ENCODE peak calls at places on chromosomes 13 and 19, in four cellular contexts. One of them, this sample, is unnamed.

GRCh38 chr13:99198630-99199029 is 2.0 kb upstream of the UBAC2 start:
- DNase-seq in suprapubic skin: no peak
- DNase-seq in HepG2: no peak
- DNase-seq in A549: no peak
- DNase-seq in this sample: no peak

GRCh38 chr19:30204721-30205120 is 167.5 kb upstream of the ZNF536 start:
- DNase-seq in suprapubic skin: no peak
- DNase-seq in HepG2: no peak
- DNase-seq in A549: no peak
- DNase-seq in this sample: no peak

GRCh38 chr13:113970810-113971470 is 2.9 kb downstream of the C13orf46 start:
- DNase-seq in suprapubic skin: no peak
- DNase-seq in A549: no peak
- DNase-seq in HepG2: no peak
- DNase-seq in this sample: peak

GRCh38 chr19:782195-783043 is 14.8 kb upstream of the PTBP1 start:
- DNase-seq in HepG2: peak
- DNase-seq in suprapubic skin: no peak
- DNase-seq in A549: peak
- DNase-seq in this sample: no peak

GRCh38 chr19:5109560-5109959 is 140.6 kb downstream of the KDM4B start:
- DNase-seq in A549: no peak
- DNase-seq in HepG2: no peak
- DNase-seq in suprapubic skin: no peak
- DNase-seq in this sample: no peak

GRCh38 chr19:5592531-5592930 is 24.8 kb upstream of the TINCR start:
- DNase-seq in HepG2: no peak
- DNase-seq in A549: no peak
- DNase-seq in suprapubic skin: no peak
- DNase-seq in this sample: no peak

GRCh38 chr13:52738719-52739467 is 727 bp downstream of the CNMD start:
- DNase-seq in HepG2: no peak
- DNase-seq in A549: no peak
- DNase-seq in suprapubic skin: no peak
- DNase-seq in this sample: no peak

GRCh38 chr19:42250666-42251531 is 4.0 kb downstream of the ERF start:
- DNase-seq in HepG2: no peak
- DNase-seq in suprapubic skin: no peak
- DNase-seq in A549: no peak
- DNase-seq in this sample: no peak

GRCh38 chr13:69660155-69660554 is 447.5 kb upstream of the ATXN8OS start:
- DNase-seq in HepG2: no peak
- DNase-seq in A549: no peak
- DNase-seq in suprapubic skin: no peak
- DNase-seq in this sample: no peak

GRCh38 chr19:49473868-49474544 is at the start of gene FLT3LG:
- DNase-seq in HepG2: peak
- DNase-seq in suprapubic skin: peak
- DNase-seq in A549: peak
- DNase-seq in this sample: peak

GRCh38 chr13:26529441-26529840 is 28.0 kb upstream of the WASF3 start:
- DNase-seq in A549: no peak
- DNase-seq in suprapubic skin: no peak
- DNase-seq in HepG2: peak
- DNase-seq in this sample: peak

GRCh38 chr19:3945838-3946237 is 13.0 kb downstream of the NMRK2 start:
- DNase-seq in A549: no peak
- DNase-seq in suprapubic skin: no peak
- DNase-seq in HepG2: no peak
- DNase-seq in this sample: no peak

GRCh38 chr13:113839536-113840204 is 24.2 kb downstream of the GAS6 start:
- DNase-seq in HepG2: no peak
- DNase-seq in suprapubic skin: no peak
- DNase-seq in A549: no peak
- DNase-seq in this sample: peak

GRCh38 chr19:601310-601709 is 11.6 kb downstream of the HCN2 start:
- DNase-seq in HepG2: no peak
- DNase-seq in suprapubic skin: no peak
- DNase-seq in A549: no peak
- DNase-seq in this sample: no peak

GRCh38 chr19:7888145-7888825 is at the start of gene LRRC8E:
- DNase-seq in A549: peak
- DNase-seq in suprapubic skin: no peak
- DNase-seq in HepG2: peak
- DNase-seq in this sample: peak

GRCh38 chr13:114105351-114106225 is 26.8 kb downstream of the RASA3 start:
- DNase-seq in HepG2: no peak
- DNase-seq in suprapubic skin: no peak
- DNase-seq in A549: no peak
- DNase-seq in this sample: peak

GRCh38 chr19:48064509-48064908 is 20.6 kb upstream of the CABP5 start:
- DNase-seq in suprapubic skin: no peak
- DNase-seq in HepG2: no peak
- DNase-seq in A549: no peak
- DNase-seq in this sample: no peak

GRCh38 chr13:37918116-37919100 is 48.8 kb upstream of the TRPC4 start:
- DNase-seq in HepG2: no peak
- DNase-seq in A549: no peak
- DNase-seq in suprapubic skin: no peak
- DNase-seq in this sample: no peak

GRCh38 chr19:46704379-46705076 is 12.4 kb downstream of the PRKD2 start:
- DNase-seq in A549: peak
- DNase-seq in HepG2: peak
- DNase-seq in suprapubic skin: no peak
- DNase-seq in this sample: peak

GRCh38 chr13:107025991-107026390 is 458.1 kb upstream of the ARGLU1 start:
- DNase-seq in HepG2: no peak
- DNase-seq in suprapubic skin: no peak
- DNase-seq in A549: no peak
- DNase-seq in this sample: no peak

GRCh38 chr19:16070366-16070990 is 5.8 kb upstream of the TPM4 start:
- DNase-seq in suprapubic skin: peak
- DNase-seq in HepG2: peak
- DNase-seq in A549: peak
- DNase-seq in this sample: peak

GRCh38 chr13:71374471-71375041 is 492.4 kb downstream of the DACH1 start:
- DNase-seq in suprapubic skin: no peak
- DNase-seq in A549: no peak
- DNase-seq in HepG2: no peak
- DNase-seq in this sample: no peak

DNA sequence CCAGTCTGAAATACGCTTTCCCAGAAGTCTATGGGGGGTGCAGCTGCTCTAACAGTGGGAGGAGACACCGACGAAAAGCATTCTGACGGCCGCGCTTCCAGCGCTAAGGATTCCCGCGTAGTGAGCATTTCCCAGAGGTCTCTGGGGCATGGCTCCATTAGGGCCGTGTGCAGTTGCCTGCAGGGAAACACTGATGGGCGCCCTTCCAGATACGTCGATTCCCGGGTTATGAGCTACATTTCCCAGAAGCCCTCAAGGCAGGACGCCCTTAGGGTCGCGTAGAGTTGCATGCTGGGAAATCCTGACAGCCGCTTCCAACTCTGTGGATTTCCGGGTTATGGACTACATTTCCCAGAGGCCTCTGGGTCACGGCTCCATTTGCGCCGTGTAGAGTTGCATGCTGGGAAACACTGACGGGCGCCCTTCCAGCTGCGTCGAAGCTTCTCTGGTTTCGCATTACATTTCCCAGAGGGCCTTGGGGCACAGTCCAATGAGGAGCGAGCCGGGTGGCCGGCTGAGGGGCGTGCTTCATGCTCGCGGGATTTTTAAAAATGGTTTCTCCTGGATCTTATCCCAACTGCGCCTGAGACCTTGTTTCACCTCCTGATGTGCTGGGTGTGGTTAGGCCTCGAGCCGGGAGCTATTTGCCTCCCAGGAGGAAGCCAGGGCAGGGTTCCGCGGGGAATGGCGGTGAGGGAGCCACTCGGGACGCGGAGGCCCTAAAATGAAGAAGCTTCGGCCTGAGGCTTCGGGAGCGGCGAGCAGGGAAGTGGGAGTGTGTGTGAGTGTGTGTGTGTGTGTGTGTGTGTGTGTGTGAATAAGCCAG is 17.2 kb upstream of the ZNF331 start:
- DNase-seq in HepG2: peak
- DNase-seq in A549: peak
- DNase-seq in suprapubic skin: peak
- DNase-seq in this sample: peak
- TF ChIP-seq EP300 in HepG2: no peak
- TF ChIP-seq EP300 in A549: no peak
- TF ChIP-seq EP300 in suprapubic skin: peak
- TF ChIP-seq EP300 in this sample: peak

GRCh38 chr19:53503126-53503525 is 34.8 kb upstream of the ZNF331 start:
- DNase-seq in HepG2: no peak
- DNase-seq in suprapubic skin: no peak
- DNase-seq in A549: no peak
- DNase-seq in this sample: no peak

GRCh38 chr19:53506728-53507127 is 31.2 kb upstream of the ZNF331 start:
- DNase-seq in A549: no peak
- DNase-seq in suprapubic skin: no peak
- DNase-seq in HepG2: no peak
- DNase-seq in this sample: no peak

GRCh38 chr19:53507523-53508442 is 30.2 kb upstream of the ZNF331 start:
- DNase-seq in A549: no peak
- DNase-seq in suprapubic skin: no peak
- DNase-seq in HepG2: peak
- DNase-seq in this sample: no peak

GRCh38 chr19:53509443-53509842 is 28.5 kb upstream of the ZNF331 start:
- DNase-seq in HepG2: no peak
- DNase-seq in A549: no peak
- DNase-seq in suprapubic skin: no peak
- DNase-seq in this sample: no peak

GRCh38 chr19:53504903-53505302 is 33.0 kb upstream of the ZNF331 start:
- DNase-seq in suprapubic skin: no peak
- DNase-seq in HepG2: peak
- DNase-seq in A549: no peak
- DNase-seq in this sample: no peak
- TF ChIP-seq EP300 in suprapubic skin: no peak
- TF ChIP-seq EP300 in HepG2: no peak
- TF ChIP-seq EP300 in A549: no peak
- TF ChIP-seq EP300 in this sample: peak

GRCh38 chr13:50123515-50123861 is 108.2 kb downstream of the KCNRG start:
- DNase-seq in HepG2: no peak
- DNase-seq in suprapubic skin: no peak
- DNase-seq in A549: no peak
- DNase-seq in this sample: no peak

GRCh38 chr13:50124536-50125305 is 109.5 kb downstream of the KCNRG start:
- DNase-seq in A549: peak
- DNase-seq in HepG2: peak
- DNase-seq in suprapubic skin: peak
- DNase-seq in this sample: peak

GRCh38 chr13:50125306-50125555 is 110.0 kb downstream of the KCNRG start:
- DNase-seq in suprapubic skin: no peak
- DNase-seq in A549: peak
- DNase-seq in HepG2: no peak
- DNase-seq in this sample: no peak

GRCh38 chr13:50123002-50123401 is 107.8 kb downstream of the KCNRG start:
- DNase-seq in HepG2: peak
- DNase-seq in A549: no peak
- DNase-seq in suprapubic skin: no peak
- DNase-seq in this sample: no peak

DNA sequence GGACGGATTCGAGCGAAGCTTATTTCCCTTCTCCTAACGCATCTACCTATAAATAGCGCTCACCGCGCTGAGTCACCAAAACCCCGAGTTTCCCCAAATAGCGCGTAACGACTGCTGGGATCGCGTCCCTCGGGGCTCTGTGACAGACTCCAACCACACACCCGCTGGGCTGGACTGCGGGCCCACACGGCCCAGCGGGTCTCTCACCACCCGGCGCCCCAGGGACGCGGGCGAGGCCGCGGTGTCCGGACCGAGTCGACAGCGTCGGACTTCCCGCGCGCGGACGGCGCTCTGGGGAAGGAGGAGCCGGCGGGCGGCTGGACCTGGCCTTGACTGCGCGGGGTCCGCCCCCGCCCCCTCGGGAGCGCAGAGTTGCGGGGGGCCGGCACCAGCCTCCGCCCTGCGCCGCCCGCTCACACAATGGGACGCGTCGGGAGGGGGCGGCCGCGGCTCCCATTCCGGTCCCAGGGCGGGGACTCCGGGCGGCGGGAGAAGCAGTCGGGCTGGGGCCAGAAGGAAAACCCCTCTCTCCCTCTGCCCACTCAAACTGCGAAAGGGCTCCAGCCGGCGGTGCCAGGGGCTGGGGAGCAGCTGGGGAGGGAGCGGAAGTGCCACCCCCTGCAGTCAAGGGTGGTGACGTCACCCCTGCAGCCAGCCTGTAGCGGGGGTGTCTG is 108.8 kb downstream of the KCNRG start:
- DNase-seq in HepG2: peak
- DNase-seq in suprapubic skin: peak
- DNase-seq in A549: peak
- DNase-seq in this sample: peak
- TF ChIP-seq EP300 in HepG2: no peak
- TF ChIP-seq EP300 in suprapubic skin: no peak
- TF ChIP-seq EP300 in A549: no peak
- TF ChIP-seq EP300 in this sample: no peak

GRCh38 chr19:38588041-38588440 is 29.7 kb downstream of the MAP4K1 start:
- DNase-seq in HepG2: no peak
- DNase-seq in suprapubic skin: no peak
- DNase-seq in A549: no peak
- DNase-seq in this sample: no peak

GRCh38 chr19:38587562-38587961 is 30.2 kb downstream of the MAP4K1 start:
- DNase-seq in HepG2: no peak
- DNase-seq in A549: no peak
- DNase-seq in suprapubic skin: no peak
- DNase-seq in this sample: no peak

GRCh38 chr19:38580080-38580479 is 37.7 kb downstream of the MAP4K1 start:
- DNase-seq in suprapubic skin: no peak
- DNase-seq in A549: no peak
- DNase-seq in HepG2: no peak
- DNase-seq in this sample: no peak

GRCh38 chr19:38583985-38584305 is 33.8 kb downstream of the MAP4K1 start:
- DNase-seq in suprapubic skin: no peak
- DNase-seq in A549: no peak
- DNase-seq in HepG2: no peak
- DNase-seq in this sample: no peak

DNA sequence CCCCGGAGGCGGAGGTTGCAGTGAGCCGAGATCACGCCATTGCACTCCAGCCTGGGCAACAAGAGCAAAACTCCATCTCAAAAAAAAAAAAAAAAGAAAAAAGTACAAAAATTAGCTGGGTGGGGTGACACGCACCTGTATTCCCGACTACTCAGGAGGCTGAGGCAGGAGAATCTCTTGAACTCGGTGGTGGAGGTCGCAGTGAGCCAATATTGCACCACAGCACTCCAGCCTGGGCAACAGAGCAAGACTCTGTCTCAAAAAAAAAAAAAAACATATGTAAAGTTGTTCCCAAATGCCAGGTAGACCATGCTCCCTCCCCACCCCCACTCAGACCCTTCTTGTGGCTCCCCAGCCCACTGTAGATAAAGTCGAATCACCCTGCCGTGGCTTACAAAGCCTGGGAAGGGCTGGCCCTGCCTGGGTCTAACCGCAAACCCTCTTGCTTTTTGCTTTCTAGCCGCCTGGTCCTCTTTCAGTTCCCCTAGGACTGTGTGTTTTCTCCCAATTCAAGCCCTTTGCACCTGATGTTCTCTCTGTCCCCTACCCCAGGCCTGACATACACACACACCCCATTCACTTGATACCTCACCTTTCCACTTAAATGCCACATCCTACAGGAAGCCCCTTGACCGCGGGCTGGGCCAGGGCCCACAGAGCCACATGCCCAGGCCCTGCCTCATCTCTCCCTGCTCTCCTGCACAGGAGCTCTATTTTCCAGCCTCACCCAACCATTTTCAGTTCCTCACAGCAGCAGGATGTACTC is 34.4 kb downstream of the MAP4K1 start:
- DNase-seq in suprapubic skin: no peak
- DNase-seq in HepG2: no peak
- DNase-seq in A549: no peak
- DNase-seq in this sample: peak
- TF ChIP-seq EP300 in suprapubic skin: no peak
- TF ChIP-seq EP300 in HepG2: no peak
- TF ChIP-seq EP300 in A549: no peak
- TF ChIP-seq EP300 in this sample: no peak

This sample was measured in transverse colon.